ENCODE peak calls at places on chromosome X, in ten cellular contexts. K is epithelial cell of esophagus; O is ovary; N is heart left ventricle; X is choroid plexus epithelial cell; B is fibroblast of the aortic adventitia; C is stomach; T is lower leg skin; F is astrocyte of the spinal cord; V is CD4-positive, alpha-beta T cell. P is an unnamed sample.

GRCh38 chrX:128518508-128518907 is 466.3 kb upstream of the ACTRT1 start:
- DNase-seq in N (no peak), K (peak; percentile 44), C (no peak), X (peak; percentile 1), F (peak; percentile 5), T (no peak), B (peak; percentile 3), V (no peak), O (no peak), P (no peak)

GRCh38 chrX:139844163-139844562 is 88.7 kb downstream of the ATP11C start:
- DNase-seq in B (no peak), O (no peak), F (no peak), N (no peak), X (no peak), K (peak; percentile 43), V (no peak), T (no peak), C (no peak), P (no peak)

GRCh38 chrX:40253770-40254169 is 156.0 kb upstream of the BCOR start:
- DNase-seq in O (no peak), T (no peak), V (no peak), N (no peak), C (no peak), F (no peak), K (no peak), X (no peak), B (no peak), P (no peak)

GRCh38 chrX:131270085-131270484 is 19.0 kb downstream of the IGSF1 start:
- DNase-seq in B (no peak), X (no peak), V (no peak), F (no peak), N (no peak), C (no peak), O (no peak), K (no peak), T (no peak), P (no peak)

GRCh38 chrX:151694121-151694520 is 1.1 kb upstream of the PRRG3 start:
- DNase-seq in F (no peak), N (no peak), B (no peak), O (no peak), X (no peak), T (no peak), C (no peak), K (no peak), V (no peak), P (no peak)

GRCh38 chrX:134013528-134013927 is 28.1 kb upstream of the GPC3 start:
- DNase-seq in C (no peak), T (no peak), X (no peak), V (no peak), B (no peak), N (no peak), F (no peak), K (no peak), O (no peak), P (no peak)

GRCh38 chrX:45077748-45078424 is 122.8 kb downstream of the DIPK2B start:
- DNase-seq in K (no peak), C (no peak), V (no peak), B (peak; percentile 3), T (no peak), F (peak; percentile 8), O (no peak), N (no peak), X (peak; percentile 5), P (no peak)

GRCh38 chrX:43953218-43953617 is 20.0 kb downstream of the NDP start:
- DNase-seq in V (no peak), K (peak; percentile 10), C (no peak), O (no peak), F (peak; percentile 11), B (peak; percentile 15), N (no peak), X (no peak), T (no peak), P (peak; percentile 8)

GRCh38 chrX:130909469-130910136 is 6.6 kb upstream of the ENOX2 start:
- DNase-seq in N (no peak), F (peak; percentile 29), O (no peak), B (peak; percentile 24), T (no peak), K (no peak), X (no peak), C (no peak), V (no peak), P (no peak)

GRCh38 chrX:110667706-110668105 is 127.9 kb downstream of the CHRDL1 start:
- DNase-seq in O (no peak), X (no peak), F (no peak), C (no peak), V (no peak), K (peak; percentile 0), N (no peak), T (no peak), B (no peak), P (no peak)

GRCh38 chrX:43735534-43735933 is 79.4 kb downstream of the MAOA start:
- DNase-seq in X (no peak), K (no peak), O (no peak), F (no peak), C (no peak), T (no peak), N (no peak), V (no peak), B (no peak), P (no peak)

DNA sequence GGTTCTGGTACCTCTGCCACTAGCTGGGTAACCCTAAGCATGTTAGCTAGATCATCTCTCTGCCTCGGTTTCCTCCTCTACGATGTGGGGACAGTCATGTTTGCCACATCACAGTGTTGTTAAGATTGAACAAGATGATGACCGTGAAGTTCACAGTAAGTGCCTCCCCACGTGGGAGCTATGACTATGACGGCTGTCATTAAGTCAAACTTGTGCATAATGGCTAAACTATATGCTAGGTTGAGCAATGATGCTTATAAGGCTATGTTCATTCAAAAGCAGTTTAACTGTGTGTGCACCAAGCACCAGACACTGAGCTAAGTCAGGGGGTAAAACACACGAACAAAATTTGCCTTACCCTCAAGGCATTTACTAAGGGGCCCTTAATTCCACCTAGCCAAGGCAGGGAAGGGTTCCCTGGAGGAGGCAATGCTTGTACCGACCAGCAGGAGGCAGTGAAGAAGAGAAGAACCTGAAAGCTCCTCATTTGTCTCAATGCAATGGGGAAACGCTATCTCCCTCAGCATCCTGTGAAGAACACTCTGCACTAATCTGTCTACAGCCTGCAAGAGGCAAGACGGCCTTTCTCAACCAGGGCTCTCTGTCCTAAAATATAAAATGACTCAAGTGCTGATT is 52.9 kb downstream of the MAP7D2 start:
- DNase-seq in B (no peak), O (no peak), X (no peak), F (no peak), C (no peak), T (no peak), K (peak; percentile 46), V (no peak), N (no peak), P (peak; percentile 30)
- TF ChIP-seq CTCF in B (peak; percentile 41), O (no peak), X (peak; percentile 49), F (peak; percentile 34), C (no peak), T (no peak), K (peak; percentile 31), V (no peak), N (no peak), P (peak; percentile 30)

DNA sequence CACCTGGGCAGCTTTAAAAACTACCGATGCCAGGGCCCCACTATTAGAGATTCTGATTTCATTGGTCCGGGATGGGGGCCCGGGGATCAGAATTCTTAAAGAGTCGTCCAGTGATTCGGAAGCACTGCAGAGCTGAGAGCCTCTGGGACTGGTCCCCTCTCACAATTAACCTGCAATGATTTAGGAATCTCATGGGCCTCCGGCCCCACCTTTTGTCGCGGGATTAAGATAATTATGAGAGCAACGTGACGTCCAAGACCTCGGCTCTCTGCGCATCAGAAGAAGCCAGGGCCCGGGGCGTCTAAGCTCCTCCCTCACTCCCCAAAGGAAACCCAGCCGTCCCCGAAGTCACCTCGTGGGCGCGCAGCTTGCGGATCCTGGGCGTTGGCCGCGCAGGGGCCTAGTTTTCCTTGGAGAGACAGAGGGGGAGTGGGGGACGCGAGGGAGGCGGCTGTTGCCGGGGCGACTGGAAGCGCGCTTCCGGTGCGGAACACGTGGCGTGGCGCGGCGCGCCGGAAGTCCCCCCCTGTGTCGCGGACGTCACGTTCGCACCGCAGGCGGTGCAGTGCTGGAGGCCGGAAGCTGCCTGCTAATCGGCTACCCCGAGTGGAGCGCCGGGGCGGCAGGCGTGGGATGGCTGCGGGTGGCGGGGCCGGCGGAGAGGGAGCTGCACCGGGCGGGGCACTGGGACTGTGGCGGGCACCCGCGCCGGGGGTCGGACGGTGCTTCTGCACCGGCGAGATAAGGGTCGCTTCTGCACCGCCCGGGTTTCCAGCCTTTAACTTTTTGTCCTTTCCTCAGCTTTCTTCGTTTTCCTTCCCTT is at the start of gene GEMIN8:
- DNase-seq in X (peak; percentile 89), C (peak; percentile 88), F (peak; percentile 92), N (peak; percentile 91), T (peak; percentile 78), O (peak; percentile 90), B (peak; percentile 87), K (peak; percentile 86), V (peak; percentile 84), P (peak; percentile 93)
- TF ChIP-seq CTCF in X (no peak), C (no peak), F (no peak), N (no peak), T (no peak), O (no peak), B (no peak), K (no peak), V (no peak), P (no peak)

GRCh38 chrX:135737361-135738071 is 24.1 kb downstream of the CT45A1 start:
- DNase-seq in K (peak; percentile 2), V (no peak), X (peak; percentile 23), T (no peak), F (no peak), O (no peak), N (no peak), B (peak; percentile 12), C (no peak), P (peak; percentile 3)
- TF ChIP-seq CTCF in K (no peak), V (no peak), X (no peak), T (no peak), F (no peak), O (no peak), N (no peak), B (no peak), C (no peak), P (no peak)

GRCh38 chrX:1946974-1947373 is 332.1 kb downstream of the ASMT start:
- DNase-seq in N (no peak), C (no peak), O (no peak), T (no peak), X (no peak), K (no peak), B (no peak), F (no peak), V (no peak), P (no peak)

GRCh38 chrX:1945879-1946278 is 331.0 kb downstream of the ASMT start:
- DNase-seq in V (no peak), B (no peak), X (no peak), F (no peak), C (no peak), T (no peak), K (no peak), N (no peak), O (no peak), P (no peak)

GRCh38 chrX:1935805-1936204 is 320.9 kb downstream of the ASMT start:
- DNase-seq in C (no peak), N (no peak), X (no peak), B (no peak), F (no peak), T (no peak), O (no peak), K (no peak), V (no peak), P (no peak)

DNA sequence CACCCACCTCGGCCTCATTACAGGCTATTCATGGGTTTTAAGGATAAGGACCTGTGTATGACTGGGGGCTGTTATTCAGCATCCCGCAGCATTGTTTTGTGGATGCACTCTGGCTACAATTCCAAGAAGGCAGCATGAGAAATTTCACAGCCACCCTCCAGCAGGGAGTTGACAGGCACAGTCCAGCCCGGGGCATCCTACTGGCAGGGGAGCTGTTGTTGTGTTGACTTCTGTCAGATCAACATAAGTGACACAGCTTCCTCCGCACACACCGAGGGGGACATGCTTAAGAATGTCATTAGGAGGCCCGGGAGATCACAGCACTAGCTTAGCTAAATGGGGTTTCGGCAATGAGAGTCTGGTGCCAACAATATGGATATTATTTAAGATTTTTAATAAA is 326.4 kb downstream of the ASMT start:
- DNase-seq in F (no peak), C (no peak), N (no peak), B (no peak), K (no peak), T (no peak), X (no peak), V (no peak), O (no peak), P (no peak)
- TF ChIP-seq CTCF in F (no peak), C (no peak), N (no peak), B (no peak), K (no peak), T (no peak), X (no peak), V (no peak), O (no peak), P (no peak)

P was measured in cardiac fibroblast.